ENCODE peak calls at places on chromosome 22, in seven cellular contexts. One of them, this sample, is unnamed.
A peak's percentile ranks its signal among the peaks of the same experiment; 100 is the strongest.

GRCh38 chr22:50197856-50198623 is 2.8 kb upstream of the SELENOO start:
- DNase-seq in neural crest cell: no peak
- DNase-seq in lung microvascular endothelial cell: no peak
- DNase-seq in skeletal muscle cell: no peak
- DNase-seq in type B pancreatic cell: no peak
- DNase-seq in choroid plexus epithelial cell: no peak
- DNase-seq in activated T-cell treated with anti-CD3 and anti-CD28 coated beads, Interleukin-2, amount 50 U/mL, for 4 hours: no peak
- DNase-seq in this sample: no peak

GRCh38 chr22:46454910-46455269 is 82.5 kb downstream of the CELSR1 start:
- DNase-seq in choroid plexus epithelial cell: peak; percentile 54
- DNase-seq in type B pancreatic cell: no peak
- DNase-seq in neural crest cell: no peak
- DNase-seq in skeletal muscle cell: no peak
- DNase-seq in activated T-cell treated with anti-CD3 and anti-CD28 coated beads, Interleukin-2, amount 50 U/mL, for 4 hours: no peak
- DNase-seq in lung microvascular endothelial cell: no peak
- DNase-seq in this sample: no peak

GRCh38 chr22:49444781-49445180 is 382.9 kb downstream of the BRD1 start:
- DNase-seq in lung microvascular endothelial cell: no peak
- DNase-seq in activated T-cell treated with anti-CD3 and anti-CD28 coated beads, Interleukin-2, amount 50 U/mL, for 4 hours: no peak
- DNase-seq in neural crest cell: no peak
- DNase-seq in skeletal muscle cell: no peak
- DNase-seq in choroid plexus epithelial cell: no peak
- DNase-seq in type B pancreatic cell: no peak
- DNase-seq in this sample: no peak

GRCh38 chr22:17418890-17419324 is 49.6 kb downstream of the CECR2 start:
- DNase-seq in type B pancreatic cell: no peak
- DNase-seq in neural crest cell: no peak
- DNase-seq in choroid plexus epithelial cell: no peak
- DNase-seq in skeletal muscle cell: no peak
- DNase-seq in activated T-cell treated with anti-CD3 and anti-CD28 coated beads, Interleukin-2, amount 50 U/mL, for 4 hours: no peak
- DNase-seq in lung microvascular endothelial cell: no peak
- DNase-seq in this sample: no peak

GRCh38 chr22:29947410-29948387 is 64.7 kb downstream of the MTMR3 start:
- DNase-seq in choroid plexus epithelial cell: peak; percentile 48
- DNase-seq in activated T-cell treated with anti-CD3 and anti-CD28 coated beads, Interleukin-2, amount 50 U/mL, for 4 hours: no peak
- DNase-seq in lung microvascular endothelial cell: no peak
- DNase-seq in neural crest cell: no peak
- DNase-seq in type B pancreatic cell: no peak
- DNase-seq in skeletal muscle cell: peak; percentile 11
- DNase-seq in this sample: no peak

GRCh38 chr22:36493690-36494110 is 12.3 kb upstream of the TXN2 start:
- DNase-seq in skeletal muscle cell: no peak
- DNase-seq in type B pancreatic cell: no peak
- DNase-seq in lung microvascular endothelial cell: no peak
- DNase-seq in neural crest cell: no peak
- DNase-seq in activated T-cell treated with anti-CD3 and anti-CD28 coated beads, Interleukin-2, amount 50 U/mL, for 4 hours: no peak
- DNase-seq in choroid plexus epithelial cell: no peak
- DNase-seq in this sample: no peak

GRCh38 chr22:22938672-22939536 is 51.3 kb downstream of the IGLL5 start:
- DNase-seq in type B pancreatic cell: no peak
- DNase-seq in lung microvascular endothelial cell: no peak
- DNase-seq in neural crest cell: no peak
- DNase-seq in choroid plexus epithelial cell: no peak
- DNase-seq in activated T-cell treated with anti-CD3 and anti-CD28 coated beads, Interleukin-2, amount 50 U/mL, for 4 hours: no peak
- DNase-seq in skeletal muscle cell: no peak
- DNase-seq in this sample: no peak

GRCh38 chr22:38222797-38223119 is 21.0 kb downstream of the MAFF start:
- DNase-seq in type B pancreatic cell: no peak
- DNase-seq in neural crest cell: no peak
- DNase-seq in lung microvascular endothelial cell: peak; percentile 64
- DNase-seq in choroid plexus epithelial cell: no peak
- DNase-seq in activated T-cell treated with anti-CD3 and anti-CD28 coated beads, Interleukin-2, amount 50 U/mL, for 4 hours: no peak
- DNase-seq in skeletal muscle cell: no peak
- DNase-seq in this sample: no peak

GRCh38 chr22:35452351-35452781 is 52.4 kb downstream of the MCM5 start:
- DNase-seq in choroid plexus epithelial cell: no peak
- DNase-seq in skeletal muscle cell: no peak
- DNase-seq in type B pancreatic cell: no peak
- DNase-seq in lung microvascular endothelial cell: no peak
- DNase-seq in neural crest cell: no peak
- DNase-seq in activated T-cell treated with anti-CD3 and anti-CD28 coated beads, Interleukin-2, amount 50 U/mL, for 4 hours: no peak
- DNase-seq in this sample: no peak

GRCh38 chr22:49406047-49406650 is 421.5 kb downstream of the BRD1 start:
- DNase-seq in lung microvascular endothelial cell: no peak
- DNase-seq in skeletal muscle cell: no peak
- DNase-seq in choroid plexus epithelial cell: no peak
- DNase-seq in activated T-cell treated with anti-CD3 and anti-CD28 coated beads, Interleukin-2, amount 50 U/mL, for 4 hours: no peak
- DNase-seq in neural crest cell: no peak
- DNase-seq in type B pancreatic cell: peak; percentile 36
- DNase-seq in this sample: no peak

GRCh38 chr22:27768027-27768640 is 33.4 kb downstream of the MN1 start:
- DNase-seq in skeletal muscle cell: no peak
- DNase-seq in activated T-cell treated with anti-CD3 and anti-CD28 coated beads, Interleukin-2, amount 50 U/mL, for 4 hours: no peak
- DNase-seq in choroid plexus epithelial cell: no peak
- DNase-seq in type B pancreatic cell: no peak
- DNase-seq in neural crest cell: no peak
- DNase-seq in lung microvascular endothelial cell: no peak
- DNase-seq in this sample: no peak

GRCh38 chr22:30089655-30089974 is 9.4 kb downstream of the HORMAD2 start:
- DNase-seq in skeletal muscle cell: no peak
- DNase-seq in choroid plexus epithelial cell: peak; percentile 12
- DNase-seq in lung microvascular endothelial cell: no peak
- DNase-seq in activated T-cell treated with anti-CD3 and anti-CD28 coated beads, Interleukin-2, amount 50 U/mL, for 4 hours: no peak
- DNase-seq in type B pancreatic cell: no peak
- DNase-seq in neural crest cell: no peak
- DNase-seq in this sample: no peak

GRCh38 chr22:23391022-23391421 is 189.1 kb downstream of the IGLL1 start:
- DNase-seq in lung microvascular endothelial cell: no peak
- DNase-seq in activated T-cell treated with anti-CD3 and anti-CD28 coated beads, Interleukin-2, amount 50 U/mL, for 4 hours: no peak
- DNase-seq in skeletal muscle cell: no peak
- DNase-seq in neural crest cell: no peak
- DNase-seq in choroid plexus epithelial cell: no peak
- DNase-seq in type B pancreatic cell: no peak
- DNase-seq in this sample: no peak

GRCh38 chr22:33919591-33920501 is at the start of gene LARGE1:
- DNase-seq in type B pancreatic cell: peak; percentile 73
- DNase-seq in neural crest cell: peak; percentile 34
- DNase-seq in choroid plexus epithelial cell: peak; percentile 27
- DNase-seq in skeletal muscle cell: no peak
- DNase-seq in activated T-cell treated with anti-CD3 and anti-CD28 coated beads, Interleukin-2, amount 50 U/mL, for 4 hours: peak; percentile 4
- DNase-seq in lung microvascular endothelial cell: peak; percentile 16
- DNase-seq in this sample: no peak

GRCh38 chr22:19329454-19329853 is 37.9 kb upstream of the CLTCL1 start:
- DNase-seq in neural crest cell: no peak
- DNase-seq in choroid plexus epithelial cell: no peak
- DNase-seq in lung microvascular endothelial cell: no peak
- DNase-seq in type B pancreatic cell: no peak
- DNase-seq in activated T-cell treated with anti-CD3 and anti-CD28 coated beads, Interleukin-2, amount 50 U/mL, for 4 hours: no peak
- DNase-seq in skeletal muscle cell: no peak
- DNase-seq in this sample: no peak

GRCh38 chr22:41917906-41918791 is 3.3 kb upstream of the SHISA8 start:
- DNase-seq in activated T-cell treated with anti-CD3 and anti-CD28 coated beads, Interleukin-2, amount 50 U/mL, for 4 hours: no peak
- DNase-seq in skeletal muscle cell: peak; percentile 7
- DNase-seq in choroid plexus epithelial cell: peak; percentile 75
- DNase-seq in lung microvascular endothelial cell: peak; percentile 71
- DNase-seq in neural crest cell: no peak
- DNase-seq in type B pancreatic cell: no peak
- DNase-seq in this sample: no peak

GRCh38 chr22:29726512-29727247 is 6.9 kb downstream of the CABP7 start:
- DNase-seq in neural crest cell: no peak
- DNase-seq in skeletal muscle cell: no peak
- DNase-seq in activated T-cell treated with anti-CD3 and anti-CD28 coated beads, Interleukin-2, amount 50 U/mL, for 4 hours: no peak
- DNase-seq in type B pancreatic cell: no peak
- DNase-seq in choroid plexus epithelial cell: no peak
- DNase-seq in lung microvascular endothelial cell: no peak
- DNase-seq in this sample: no peak

GRCh38 chr22:39665229-39665628 is 94.7 kb downstream of the CACNA1I start:
- DNase-seq in skeletal muscle cell: no peak
- DNase-seq in activated T-cell treated with anti-CD3 and anti-CD28 coated beads, Interleukin-2, amount 50 U/mL, for 4 hours: no peak
- DNase-seq in neural crest cell: no peak
- DNase-seq in lung microvascular endothelial cell: no peak
- DNase-seq in choroid plexus epithelial cell: no peak
- DNase-seq in type B pancreatic cell: no peak
- DNase-seq in this sample: no peak

GRCh38 chr22:45211435-45211834 is 29.3 kb downstream of the KIAA0930 start:
- DNase-seq in skeletal muscle cell: no peak
- DNase-seq in activated T-cell treated with anti-CD3 and anti-CD28 coated beads, Interleukin-2, amount 50 U/mL, for 4 hours: no peak
- DNase-seq in neural crest cell: no peak
- DNase-seq in choroid plexus epithelial cell: no peak
- DNase-seq in type B pancreatic cell: no peak
- DNase-seq in lung microvascular endothelial cell: no peak
- DNase-seq in this sample: no peak

GRCh38 chr22:37316875-37317371 is 34.6 kb downstream of the CYTH4 start:
- DNase-seq in activated T-cell treated with anti-CD3 and anti-CD28 coated beads, Interleukin-2, amount 50 U/mL, for 4 hours: peak; percentile 65
- DNase-seq in neural crest cell: peak; percentile 81
- DNase-seq in lung microvascular endothelial cell: peak; percentile 89
- DNase-seq in skeletal muscle cell: peak; percentile 53
- DNase-seq in type B pancreatic cell: no peak
- DNase-seq in choroid plexus epithelial cell: peak; percentile 95
- DNase-seq in this sample: no peak

GRCh38 chr22:29517215-29517908 is 36.2 kb downstream of the THOC5 start:
- DNase-seq in activated T-cell treated with anti-CD3 and anti-CD28 coated beads, Interleukin-2, amount 50 U/mL, for 4 hours: no peak
- DNase-seq in type B pancreatic cell: no peak
- DNase-seq in skeletal muscle cell: no peak
- DNase-seq in choroid plexus epithelial cell: no peak
- DNase-seq in lung microvascular endothelial cell: no peak
- DNase-seq in neural crest cell: no peak
- DNase-seq in this sample: no peak

GRCh38 chr22:46734830-46735453 is 3.1 kb downstream of the CERK start:
- DNase-seq in neural crest cell: no peak
- DNase-seq in type B pancreatic cell: no peak
- DNase-seq in activated T-cell treated with anti-CD3 and anti-CD28 coated beads, Interleukin-2, amount 50 U/mL, for 4 hours: peak; percentile 57
- DNase-seq in skeletal muscle cell: no peak
- DNase-seq in choroid plexus epithelial cell: peak; percentile 29
- DNase-seq in lung microvascular endothelial cell: peak; percentile 61
- DNase-seq in this sample: no peak

GRCh38 chr22:40436460-40437431 is 66.4 kb downstream of the SGSM3 start:
- DNase-seq in type B pancreatic cell: no peak
- DNase-seq in choroid plexus epithelial cell: peak; percentile 81
- DNase-seq in lung microvascular endothelial cell: peak; percentile 64
- DNase-seq in activated T-cell treated with anti-CD3 and anti-CD28 coated beads, Interleukin-2, amount 50 U/mL, for 4 hours: no peak
- DNase-seq in skeletal muscle cell: no peak
- DNase-seq in neural crest cell: no peak
- DNase-seq in this sample: no peak

GRCh38 chr22:20725987-20726558 is 47.8 kb upstream of the SERPIND1 start:
- DNase-seq in type B pancreatic cell: no peak
- DNase-seq in skeletal muscle cell: no peak
- DNase-seq in neural crest cell: no peak
- DNase-seq in activated T-cell treated with anti-CD3 and anti-CD28 coated beads, Interleukin-2, amount 50 U/mL, for 4 hours: no peak
- DNase-seq in lung microvascular endothelial cell: no peak
- DNase-seq in choroid plexus epithelial cell: no peak
- DNase-seq in this sample: no peak

GRCh38 chr22:45483319-45483718 is 19.4 kb upstream of the FBLN1 start:
- DNase-seq in choroid plexus epithelial cell: no peak
- DNase-seq in neural crest cell: no peak
- DNase-seq in type B pancreatic cell: no peak
- DNase-seq in activated T-cell treated with anti-CD3 and anti-CD28 coated beads, Interleukin-2, amount 50 U/mL, for 4 hours: no peak
- DNase-seq in skeletal muscle cell: no peak
- DNase-seq in lung microvascular endothelial cell: no peak
- DNase-seq in this sample: no peak

GRCh38 chr22:24593810-24594568 is 1.1 kb upstream of the LRRC75B start:
- DNase-seq in choroid plexus epithelial cell: no peak
- DNase-seq in lung microvascular endothelial cell: no peak
- DNase-seq in neural crest cell: no peak
- DNase-seq in skeletal muscle cell: no peak
- DNase-seq in type B pancreatic cell: no peak
- DNase-seq in activated T-cell treated with anti-CD3 and anti-CD28 coated beads, Interleukin-2, amount 50 U/mL, for 4 hours: no peak
- DNase-seq in this sample: no peak

GRCh38 chr22:32748509-32748908 is 53.0 kb upstream of the TIMP3 start:
- DNase-seq in activated T-cell treated with anti-CD3 and anti-CD28 coated beads, Interleukin-2, amount 50 U/mL, for 4 hours: no peak
- DNase-seq in type B pancreatic cell: no peak
- DNase-seq in choroid plexus epithelial cell: no peak
- DNase-seq in neural crest cell: no peak
- DNase-seq in lung microvascular endothelial cell: no peak
- DNase-seq in skeletal muscle cell: no peak
- DNase-seq in this sample: no peak

GRCh38 chr22:40641269-40641668 is 4.8 kb upstream of the MRTFA start:
- DNase-seq in activated T-cell treated with anti-CD3 and anti-CD28 coated beads, Interleukin-2, amount 50 U/mL, for 4 hours: no peak
- DNase-seq in skeletal muscle cell: no peak
- DNase-seq in lung microvascular endothelial cell: no peak
- DNase-seq in neural crest cell: no peak
- DNase-seq in choroid plexus epithelial cell: no peak
- DNase-seq in type B pancreatic cell: no peak
- DNase-seq in this sample: no peak

GRCh38 chr22:23409976-23410375 is 170.1 kb downstream of the IGLL1 start:
- DNase-seq in neural crest cell: no peak
- DNase-seq in choroid plexus epithelial cell: no peak
- DNase-seq in activated T-cell treated with anti-CD3 and anti-CD28 coated beads, Interleukin-2, amount 50 U/mL, for 4 hours: no peak
- DNase-seq in skeletal muscle cell: no peak
- DNase-seq in lung microvascular endothelial cell: no peak
- DNase-seq in type B pancreatic cell: no peak
- DNase-seq in this sample: no peak

This sample was measured in coronary artery.